ENCODE peak calls at places on chromosome 13, in five cellular contexts. W is neuronal stem cell, E is trophoblast cell, C is H1, D is mesenchymal stem cell. B is an unnamed sample.

GRCh38 chr13:73258396-73258795 is 199.6 kb downstream of the KLF5 start:
- DNase-seq in W (no peak), E (no peak), C (no peak), D (peak), B (no peak)

GRCh38 chr13:76968041-76968440 is 19.7 kb downstream of the ACOD1 start:
- DNase-seq in W (no peak), E (peak), C (no peak), D (no peak), B (no peak)

GRCh38 chr13:74306496-74306895 is 172.3 kb upstream of the KLF12 start:
- DNase-seq in W (no peak), E (no peak), C (no peak), D (peak), B (no peak)

GRCh38 chr13:59890064-59890463 is 273.7 kb downstream of the DIAPH3 start:
- DNase-seq in W (no peak), E (no peak), C (no peak), D (peak), B (no peak)

GRCh38 chr13:28574617-28575142 is 79.8 kb upstream of the FLT1 start:
- DNase-seq in W (no peak), E (peak), C (no peak), D (peak), B (no peak)

GRCh38 chr13:45339867-45340266 is 1.1 kb downstream of the TPT1 start:
- DNase-seq in W (no peak), E (no peak), C (no peak), D (no peak), B (no peak)

GRCh38 chr13:72804301-72804700 is 22.4 kb downstream of the PIBF1 start:
- DNase-seq in W (no peak), E (peak), C (no peak), D (no peak), B (no peak)

GRCh38 chr13:41059896-41060722 is 1.2 kb upstream of the WBP4 start:
- DNase-seq in W (peak), E (peak), C (peak), D (peak), B (peak)

GRCh38 chr13:73767191-73767741 is 366.9 kb downstream of the KLF12 start:
- DNase-seq in W (peak), E (no peak), C (no peak), D (peak), B (peak)

GRCh38 chr13:45542878-45543277 is 72.7 kb downstream of the ERICH6B start:
- DNase-seq in W (no peak), E (no peak), C (no peak), D (no peak), B (no peak)

GRCh38 chr13:79533781-79534400 is 52.9 kb downstream of the NDFIP2 start:
- DNase-seq in W (no peak), E (no peak), C (no peak), D (no peak), B (no peak)

GRCh38 chr13:112346173-112346898 is 29.8 kb upstream of the SPACA7 start:
- DNase-seq in W (no peak), E (no peak), C (no peak), D (no peak), B (peak)

GRCh38 chr13:23488442-23488841 is 54.9 kb upstream of the SACS start:
- DNase-seq in W (no peak), E (peak), C (no peak), D (peak), B (no peak)

GRCh38 chr13:33710924-33711323 is 107.0 kb upstream of the RFC3 start:
- DNase-seq in W (no peak), E (no peak), C (no peak), D (no peak), B (no peak)

GRCh38 chr13:74305876-74306275 is 171.7 kb upstream of the KLF12 start:
- DNase-seq in W (no peak), E (no peak), C (no peak), D (no peak), B (peak)

GRCh38 chr13:109160887-109161669 is 531.7 kb downstream of the MYO16 start:
- DNase-seq in W (no peak), E (no peak), C (no peak), D (peak), B (no peak)

GRCh38 chr13:33312150-33312908 is 26.8 kb upstream of the STARD13 start:
- DNase-seq in W (no peak), E (no peak), C (no peak), D (peak), B (no peak)

GRCh38 chr13:64531400-64531799 is 2698.7 kb downstream of the PCDH9 start:
- DNase-seq in W (no peak), E (no peak), C (no peak), D (no peak), B (no peak)

GRCh38 chr13:114249062-114249461 is 14.4 kb downstream of the CDC16 start:
- DNase-seq in W (no peak), E (no peak), C (no peak), D (no peak), B (no peak)

GRCh38 chr13:38042771-38043170 is 173.2 kb upstream of the TRPC4 start:
- DNase-seq in W (no peak), E (no peak), C (no peak), D (no peak), B (no peak)

GRCh38 chr13:97757807-97758206 is 195.7 kb upstream of the IPO5 start:
- DNase-seq in W (no peak), E (peak), C (no peak), D (no peak), B (no peak)

GRCh38 chr13:38262211-38262610 is 87.4 kb upstream of the UFM1 start:
- DNase-seq in W (no peak), E (no peak), C (no peak), D (no peak), B (no peak)

GRCh38 chr13:21924958-21925357 is 254.1 kb downstream of the FGF9 start:
- DNase-seq in W (no peak), E (no peak), C (no peak), D (no peak), B (no peak)

GRCh38 chr13:61252213-61252612 is 163.4 kb downstream of the PCDH20 start:
- DNase-seq in W (no peak), E (no peak), C (no peak), D (peak), B (no peak)

GRCh38 chr13:29474991-29475390 is 120.5 kb downstream of the SLC7A1 start:
- DNase-seq in W (no peak), E (peak), C (no peak), D (peak), B (no peak)

GRCh38 chr13:82439159-82439904 is 1442.9 kb downstream of the SLITRK1 start:
- DNase-seq in W (no peak), E (no peak), C (no peak), D (no peak), B (no peak)

GRCh38 chr13:112907916-112908315 is 61.1 kb upstream of the MCF2L start:
- DNase-seq in W (no peak), E (no peak), C (no peak), D (no peak), B (no peak)

GRCh38 chr13:46160474-46161066 is 21.4 kb downstream of the LCP1 start:
- DNase-seq in W (peak), E (peak), C (no peak), D (peak), B (no peak)

GRCh38 chr13:50125306-50125555 is 110.0 kb downstream of the KCNRG start:
- DNase-seq in W (no peak), E (no peak), C (no peak), D (no peak), B (no peak)

GRCh38 chr13:39095500-39095899 is 57.2 kb downstream of the NHLRC3 start:
- DNase-seq in W (no peak), E (no peak), C (no peak), D (no peak), B (no peak)

GRCh38 chr13:98143601-98144500 is 957 bp downstream of the FARP1 start:
- DNase-seq in W (no peak), E (peak), C (no peak), D (peak), B (no peak)

GRCh38 chr13:20609145-20609544 is 42.2 kb downstream of the IFT88 start:
- DNase-seq in W (no peak), E (no peak), C (no peak), D (peak), B (no peak)

GRCh38 chr13:33284016-33284415 is 1.5 kb downstream of the STARD13 start:
- DNase-seq in W (no peak), E (peak), C (no peak), D (no peak), B (no peak)

GRCh38 chr13:95296326-95296939 is 4.8 kb downstream of the ABCC4 start:
- DNase-seq in W (no peak), E (peak), C (no peak), D (no peak), B (peak)

GRCh38 chr13:51562011-51562671 is 22.1 kb upstream of the WDFY2 start:
- DNase-seq in W (no peak), E (no peak), C (no peak), D (no peak), B (no peak)

GRCh38 chr13:51559916-51560315 is 24.3 kb upstream of the WDFY2 start:
- DNase-seq in W (no peak), E (no peak), C (no peak), D (no peak), B (no peak)

GRCh38 chr13:51564671-51565070 is 19.6 kb upstream of the WDFY2 start:
- DNase-seq in W (no peak), E (peak), C (no peak), D (no peak), B (no peak)

GRCh38 chr13:51560336-51560735 is 23.9 kb upstream of the WDFY2 start:
- DNase-seq in W (no peak), E (no peak), C (no peak), D (no peak), B (no peak)

DNA sequence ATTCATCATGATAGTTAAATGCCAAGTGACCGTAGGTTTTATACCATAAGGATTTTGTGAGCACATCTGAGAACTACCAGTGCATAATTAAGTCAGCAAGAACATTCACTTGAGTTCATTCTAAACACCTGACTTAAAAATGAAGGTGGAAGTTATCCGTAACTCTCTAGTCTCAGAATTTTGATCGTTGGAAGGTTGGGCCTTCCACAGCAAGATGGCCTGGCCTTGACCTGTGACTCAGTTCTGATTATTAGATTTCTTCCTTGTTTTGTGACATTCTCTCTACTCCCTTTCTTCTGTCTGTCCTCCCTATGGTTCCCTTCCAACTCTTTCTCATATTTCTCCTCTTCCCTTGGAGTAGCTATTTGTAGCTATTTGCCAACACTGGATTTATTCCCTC is 20.0 kb upstream of the WDFY2 start:
- DNase-seq in W (no peak), E (no peak), C (no peak), D (no peak), B (no peak)
- H2BK12ac ChIP-seq in W (no peak), E (no peak), C (no peak), D (no peak), B (no peak)

DNA sequence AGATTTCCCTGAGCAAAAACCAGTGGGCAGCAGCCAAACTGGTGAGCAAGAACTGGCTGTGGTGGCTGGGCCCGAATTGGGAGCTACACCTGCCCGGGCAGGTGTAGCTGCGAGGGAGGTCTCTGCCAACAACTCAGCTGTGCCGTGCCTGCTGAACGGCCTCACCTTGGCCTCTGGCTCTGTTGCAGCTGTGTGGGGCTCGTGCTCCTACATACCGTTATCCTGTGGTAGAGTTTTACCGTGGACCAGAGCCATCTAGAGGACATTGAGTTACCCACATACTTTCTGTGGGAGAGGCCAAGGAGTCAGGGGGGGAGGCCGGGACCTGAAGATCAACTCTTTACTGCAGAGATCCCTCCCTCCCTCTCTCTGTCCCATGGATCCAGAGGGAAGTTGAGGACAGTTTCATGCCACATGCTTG is 113.2 kb downstream of the TM9SF2 start:
- DNase-seq in W (no peak), E (no peak), C (no peak), D (no peak), B (peak)
- H3K4me2 ChIP-seq in W (no peak), E (no peak), C (no peak), D (no peak), B (no peak)

DNA sequence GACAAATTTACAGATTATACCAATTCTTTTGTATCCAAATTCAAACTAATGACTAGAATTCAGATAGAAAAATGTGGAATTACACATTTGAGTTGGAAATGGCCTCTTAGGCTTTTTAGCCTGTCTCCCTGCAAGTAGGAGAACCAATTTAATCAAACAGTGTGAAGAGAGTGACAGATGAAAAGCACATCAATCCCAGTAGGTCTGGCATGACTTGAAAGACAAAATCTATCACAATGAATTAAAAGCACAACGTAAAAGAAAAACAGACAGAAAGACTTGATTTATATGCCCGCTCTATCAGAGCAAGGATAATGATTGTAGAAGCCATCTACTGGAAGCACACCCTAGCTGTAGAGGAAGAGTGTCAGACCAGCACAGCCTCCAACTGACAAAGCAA is 1084.4 kb upstream of the SPRY2 start:
- DNase-seq in W (no peak), E (no peak), C (no peak), D (no peak), B (no peak)
- H2BK12ac ChIP-seq in W (no peak), E (no peak), C (no peak), D (no peak), B (no peak)

GRCh38 chr13:55500694-55501093 is 1640.0 kb upstream of the PRR20A start:
- DNase-seq in W (no peak), E (no peak), C (no peak), D (no peak), B (no peak)
- H3K4me2 ChIP-seq in W (no peak), E (no peak), C (no peak), D (no peak), B (no peak)

GRCh38 chr13:110269509-110270185 is 37.3 kb downstream of the COL4A1 start:
- DNase-seq in W (no peak), E (no peak), C (no peak), D (no peak), B (no peak)

GRCh38 chr13:110268576-110269185 is 38.3 kb downstream of the COL4A1 start:
- DNase-seq in W (no peak), E (no peak), C (no peak), D (no peak), B (no peak)

GRCh38 chr13:110266431-110266809 is 40.5 kb downstream of the COL4A1 start:
- DNase-seq in W (no peak), E (no peak), C (no peak), D (no peak), B (no peak)

GRCh38 chr13:110266983-110267382 is 40.0 kb downstream of the COL4A1 start:
- DNase-seq in W (peak), E (peak), C (no peak), D (no peak), B (peak)

DNA sequence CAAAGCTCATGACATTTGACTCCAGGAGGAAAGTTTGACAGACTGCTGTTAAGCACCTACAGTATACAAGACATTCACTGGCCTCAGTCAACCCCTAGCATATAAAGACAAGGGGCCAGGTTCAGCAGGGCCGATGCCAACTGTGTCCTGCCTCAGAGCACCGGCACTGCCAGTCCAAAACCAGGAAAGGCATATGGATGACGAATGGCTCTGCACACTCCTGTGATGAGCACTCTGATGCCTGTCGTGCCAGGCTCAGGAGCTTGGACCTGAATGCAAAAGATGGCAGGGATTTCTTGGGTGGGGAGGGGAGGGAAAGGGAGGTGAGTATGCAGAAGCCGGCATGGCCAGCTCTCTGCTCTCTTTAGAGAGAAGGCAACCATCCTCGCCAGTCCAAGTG is 38.9 kb downstream of the COL4A1 start:
- DNase-seq in W (no peak), E (no peak), C (no peak), D (no peak), B (no peak)
- H2BK12ac ChIP-seq in W (no peak), E (no peak), C (no peak), D (no peak), B (no peak)

B was measured in H9.